ENCODE peak calls at places on chromosome 5, in four cellular contexts. A is K562, N is SK-N-SH, R is HepG2. D is an unnamed sample.

GRCh38 chr5:136811551-136811950 is 446.2 kb upstream of the TRPC7 start:
- DNase-seq in A (no peak), N (no peak), R (no peak), D (no peak)

GRCh38 chr5:91219803-91220371 is 163.2 kb downstream of the ARRDC3 start:
- DNase-seq in A (peak), N (peak), R (no peak), D (no peak)

GRCh38 chr5:95410269-95410668 is 19.1 kb downstream of the FAM81B start:
- DNase-seq in A (no peak), N (no peak), R (no peak), D (no peak)

GRCh38 chr5:132090107-132090506 is 16.5 kb downstream of the CSF2 start:
- DNase-seq in A (no peak), N (no peak), R (no peak), D (no peak)

GRCh38 chr5:89723907-89724306 is 685.6 kb downstream of the CETN3 start:
- DNase-seq in A (no peak), N (no peak), R (no peak), D (no peak)

GRCh38 chr5:558326-558725 is 34.1 kb upstream of the SLC9A3 start:
- DNase-seq in A (no peak), N (no peak), R (no peak), D (no peak)

GRCh38 chr5:95130951-95131350 is 153.9 kb downstream of the MCTP1 start:
- DNase-seq in A (no peak), N (no peak), R (no peak), D (no peak)

GRCh38 chr5:125700380-125700856 is 722.8 kb upstream of the GRAMD2B start:
- DNase-seq in A (no peak), N (no peak), R (peak), D (no peak)

GRCh38 chr5:16994576-16994975 is 58.5 kb upstream of the MYO10 start:
- DNase-seq in A (no peak), N (no peak), R (no peak), D (no peak)

GRCh38 chr5:141420855-141421488 is at the start of gene PCDHGA11:
- DNase-seq in A (peak), N (no peak), R (no peak), D (peak)

GRCh38 chr5:155434681-155435080 is 421.1 kb downstream of the KIF4B start:
- DNase-seq in A (no peak), N (no peak), R (no peak), D (no peak)

GRCh38 chr5:103774736-103775135 is 212.1 kb upstream of the NUDT12 start:
- DNase-seq in A (no peak), N (no peak), R (no peak), D (no peak)

GRCh38 chr5:78600656-78601452 is 47.7 kb downstream of the LHFPL2 start:
- DNase-seq in A (no peak), N (no peak), R (no peak), D (no peak)

GRCh38 chr5:143350790-143351603 is 52.5 kb downstream of the NR3C1 start:
- DNase-seq in A (no peak), N (no peak), R (no peak), D (no peak)

GRCh38 chr5:154046486-154046885 is 7.7 kb downstream of the MFAP3 start:
- DNase-seq in A (no peak), N (no peak), R (no peak), D (no peak)

GRCh38 chr5:177071671-177072385 is 14.9 kb upstream of the FGFR4 start:
- DNase-seq in A (peak), N (peak), R (peak), D (peak)

GRCh38 chr5:171999877-172000276 is 6.6 kb downstream of the FBXW11 start:
- DNase-seq in A (no peak), N (no peak), R (no peak), D (no peak)

GRCh38 chr5:154273028-154273617 is 82.6 kb downstream of the GALNT10 start:
- DNase-seq in A (peak), N (no peak), R (no peak), D (no peak)

GRCh38 chr5:122661496-122662180 is 113.2 kb upstream of the SNX2 start:
- DNase-seq in A (no peak), N (no peak), R (no peak), D (no peak)

GRCh38 chr5:75016896-75017295 is 35.5 kb downstream of the GCNT4 start:
- DNase-seq in A (no peak), N (no peak), R (no peak), D (no peak)

GRCh38 chr5:13780081-13780480 is 164.4 kb downstream of the DNAH5 start:
- DNase-seq in A (no peak), N (no peak), R (no peak), D (no peak)

GRCh38 chr5:58933891-58934628 is 351.2 kb downstream of the RAB3C start:
- DNase-seq in A (no peak), N (no peak), R (no peak), D (no peak)

GRCh38 chr5:94690778-94691177 is 72.3 kb downstream of the SLF1 start:
- DNase-seq in A (no peak), N (no peak), R (no peak), D (no peak)

GRCh38 chr5:68343421-68343826 is 127.9 kb downstream of the PIK3R1 start:
- DNase-seq in A (peak), N (no peak), R (no peak), D (no peak)

GRCh38 chr5:180618830-180619562 is 27.7 kb upstream of the SCGB3A1 start:
- DNase-seq in A (no peak), N (peak), R (no peak), D (peak)

GRCh38 chr5:84239509-84239908 is 145.2 kb downstream of the EDIL3 start:
- DNase-seq in A (no peak), N (no peak), R (no peak), D (no peak)

GRCh38 chr5:66744040-66744439 is 147.8 kb downstream of the MAST4 start:
- DNase-seq in A (no peak), N (no peak), R (no peak), D (no peak)

GRCh38 chr5:73693573-73694061 is 67.6 kb downstream of the ARHGEF28 start:
- DNase-seq in A (peak), N (peak), R (peak), D (peak)

GRCh38 chr5:122219767-122220166 is 90.4 kb downstream of the ZNF474 start:
- DNase-seq in A (no peak), N (no peak), R (no peak), D (no peak)

GRCh38 chr5:27124590-27124989 is 86.2 kb upstream of the CDH9 start:
- DNase-seq in A (peak), N (peak), R (peak), D (no peak)

GRCh38 chr5:15002791-15003190 is 131.2 kb upstream of the ANKH start:
- DNase-seq in A (no peak), N (no peak), R (no peak), D (no peak)
- TF ChIP-seq FOXJ3 in A (no peak), N (no peak), R (no peak), D (no peak)

DNA sequence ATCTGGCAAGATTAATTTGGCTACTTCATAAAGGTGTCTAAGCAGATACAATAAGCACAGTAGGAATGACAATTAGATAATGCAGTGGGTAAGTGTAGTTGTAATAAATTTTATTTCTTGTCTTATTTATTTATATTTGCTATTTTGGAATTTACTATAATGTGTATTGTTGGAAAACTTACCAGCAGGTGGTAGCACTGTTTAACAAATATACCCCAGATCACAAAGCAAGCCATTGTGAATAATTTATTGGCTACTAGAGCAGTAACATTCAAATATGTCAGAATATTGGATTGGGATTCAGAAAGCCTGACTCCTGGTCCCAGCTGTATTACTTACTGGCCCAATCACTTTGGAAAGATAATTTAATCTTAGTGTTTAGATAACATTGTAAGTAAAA is 78.0 kb downstream of the ISOC1 start:
- DNase-seq in A (no peak), N (peak), R (no peak), D (no peak)
- TF ChIP-seq CTCF in A (no peak), N (peak), R (no peak), D (no peak)

GRCh38 chr5:109725135-109725534 is 35.4 kb downstream of the MAN2A1 start:
- DNase-seq in A (no peak), N (no peak), R (no peak), D (no peak)

GRCh38 chr5:109718632-109719031 is 28.9 kb downstream of the MAN2A1 start:
- DNase-seq in A (no peak), N (no peak), R (no peak), D (no peak)

GRCh38 chr5:109718216-109718615 is 28.5 kb downstream of the MAN2A1 start:
- DNase-seq in A (no peak), N (no peak), R (no peak), D (no peak)

GRCh38 chr5:109719978-109720377 is 30.3 kb downstream of the MAN2A1 start:
- DNase-seq in A (no peak), N (no peak), R (no peak), D (no peak)

GRCh38 chr5:109721741-109722140 is 32.0 kb downstream of the MAN2A1 start:
- DNase-seq in A (no peak), N (no peak), R (no peak), D (no peak)
- TF ChIP-seq FOXJ3 in A (no peak), N (no peak), R (no peak), D (no peak)

GRCh38 chr5:101045689-101046088 is 142.6 kb upstream of the ST8SIA4 start:
- DNase-seq in A (no peak), N (no peak), R (no peak), D (no peak)
- TF ChIP-seq CTCF in A (no peak), N (peak), R (no peak), D (no peak)

GRCh38 chr5:41181691-41182564 is 31.4 kb downstream of the C6 start:
- DNase-seq in A (no peak), N (no peak), R (peak), D (no peak)
- TF ChIP-seq FOXJ3 in A (no peak), N (no peak), R (no peak), D (no peak)

GRCh38 chr5:159619826-159620225 is 289.5 kb upstream of the IL12B start:
- DNase-seq in A (no peak), N (no peak), R (no peak), D (no peak)

GRCh38 chr5:159616967-159617366 is 286.7 kb upstream of the IL12B start:
- DNase-seq in A (no peak), N (no peak), R (no peak), D (no peak)

DNA sequence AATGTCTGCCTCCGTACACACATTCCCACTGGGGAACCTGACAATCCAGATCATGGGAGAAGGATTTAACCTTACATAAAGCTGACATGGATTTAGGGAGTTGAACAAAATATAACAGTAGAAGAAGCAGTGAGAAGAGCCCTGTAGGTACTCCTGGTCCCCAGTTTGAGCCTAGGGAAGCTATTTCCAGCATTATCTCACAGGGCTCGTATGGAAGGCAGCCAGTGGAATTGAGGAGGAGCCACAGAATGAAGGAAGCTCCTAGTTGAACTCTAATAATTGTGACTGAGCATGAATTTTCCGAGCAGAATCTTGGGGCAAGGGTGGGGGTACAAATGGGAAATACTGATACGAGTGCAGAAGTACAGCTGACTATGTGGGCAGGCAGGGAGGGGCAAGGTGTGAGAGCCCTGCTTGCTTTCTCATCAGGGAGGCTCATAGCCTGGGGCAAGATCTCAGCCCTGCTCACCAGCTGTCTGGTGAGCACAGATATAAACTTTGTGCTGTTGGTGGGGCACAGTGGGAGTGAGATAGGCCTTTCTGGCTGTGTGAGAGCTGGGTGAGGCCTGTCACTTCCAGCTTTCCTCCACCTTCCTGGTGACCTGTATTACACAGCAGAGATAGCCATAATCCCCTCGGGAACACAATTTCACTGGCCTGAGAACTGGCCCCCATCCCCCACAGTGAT is 290.7 kb upstream of the IL12B start:
- DNase-seq in A (no peak), N (no peak), R (no peak), D (peak)
- TF ChIP-seq CTCF in A (no peak), N (no peak), R (no peak), D (no peak)

GRCh38 chr5:39423331-39423751 is 1.4 kb downstream of the DAB2 start:
- DNase-seq in A (peak), N (no peak), R (no peak), D (peak)
- TF ChIP-seq FOXJ3 in A (no peak), N (no peak), R (no peak), D (no peak)